ENCODE peak calls at places on chromosomes 7 and 10, in five cellular contexts. One of them, this sample, is unnamed.

GRCh38 chr10:118584181-118584954 is 11.1 kb downstream of the PRLHR start:
- DNase-seq in left kidney: no peak
- DNase-seq in heart left ventricle: no peak
- DNase-seq in AG10803: peak
- DNase-seq in central memory CD4-positive, alpha-beta T cell: no peak
- DNase-seq in this sample: peak

GRCh38 chr10:27745719-27746363 is at the start of gene MKX:
- DNase-seq in left kidney: peak
- DNase-seq in heart left ventricle: no peak
- DNase-seq in AG10803: peak
- DNase-seq in central memory CD4-positive, alpha-beta T cell: peak
- DNase-seq in this sample: peak

GRCh38 chr10:14652067-14652466 is 122.6 kb downstream of the FAM107B start:
- DNase-seq in left kidney: no peak
- DNase-seq in heart left ventricle: no peak
- DNase-seq in AG10803: no peak
- DNase-seq in central memory CD4-positive, alpha-beta T cell: no peak
- DNase-seq in this sample: peak

GRCh38 chr10:101783736-101784118 is 481 bp upstream of the NPM3 start:
- DNase-seq in left kidney: no peak
- DNase-seq in heart left ventricle: no peak
- DNase-seq in AG10803: no peak
- DNase-seq in central memory CD4-positive, alpha-beta T cell: no peak
- DNase-seq in this sample: no peak

GRCh38 chr10:109743141-109744120 is 179.9 kb downstream of the XPNPEP1 start:
- DNase-seq in left kidney: peak
- DNase-seq in heart left ventricle: no peak
- DNase-seq in AG10803: no peak
- DNase-seq in central memory CD4-positive, alpha-beta T cell: no peak
- DNase-seq in this sample: peak

GRCh38 chr10:48414778-48415177 is 108.3 kb downstream of the MAPK8 start:
- DNase-seq in left kidney: no peak
- DNase-seq in heart left ventricle: no peak
- DNase-seq in AG10803: peak
- DNase-seq in central memory CD4-positive, alpha-beta T cell: no peak
- DNase-seq in this sample: peak

GRCh38 chr10:92735938-92736337 is 46.2 kb downstream of the HHEX start:
- DNase-seq in left kidney: no peak
- DNase-seq in heart left ventricle: no peak
- DNase-seq in AG10803: no peak
- DNase-seq in central memory CD4-positive, alpha-beta T cell: no peak
- DNase-seq in this sample: no peak

GRCh38 chr10:3948843-3949242 is 163.8 kb upstream of the KLF6 start:
- DNase-seq in left kidney: peak
- DNase-seq in heart left ventricle: no peak
- DNase-seq in AG10803: no peak
- DNase-seq in central memory CD4-positive, alpha-beta T cell: peak
- DNase-seq in this sample: no peak

GRCh38 chr10:44973323-44974081 is 5.1 kb downstream of the DEPP1 start:
- DNase-seq in left kidney: no peak
- DNase-seq in heart left ventricle: no peak
- DNase-seq in AG10803: no peak
- DNase-seq in central memory CD4-positive, alpha-beta T cell: no peak
- DNase-seq in this sample: no peak

GRCh38 chr10:42928064-42928463 is 145.5 kb downstream of the BMS1 start:
- DNase-seq in left kidney: no peak
- DNase-seq in heart left ventricle: no peak
- DNase-seq in AG10803: no peak
- DNase-seq in central memory CD4-positive, alpha-beta T cell: no peak
- DNase-seq in this sample: no peak

GRCh38 chr10:7862121-7862514 is 43.8 kb downstream of the TAF3 start:
- DNase-seq in left kidney: no peak
- DNase-seq in heart left ventricle: no peak
- DNase-seq in AG10803: no peak
- DNase-seq in central memory CD4-positive, alpha-beta T cell: no peak
- DNase-seq in this sample: no peak

GRCh38 chr10:43424431-43424830 is 12.5 kb upstream of the ZNF487 start:
- DNase-seq in left kidney: no peak
- DNase-seq in heart left ventricle: no peak
- DNase-seq in AG10803: no peak
- DNase-seq in central memory CD4-positive, alpha-beta T cell: no peak
- DNase-seq in this sample: peak

GRCh38 chr10:91598211-91598981 is 34.5 kb downstream of the PPP1R3C start:
- DNase-seq in left kidney: no peak
- DNase-seq in heart left ventricle: no peak
- DNase-seq in AG10803: peak
- DNase-seq in central memory CD4-positive, alpha-beta T cell: no peak
- DNase-seq in this sample: peak

GRCh38 chr10:46536781-46537180 is 19.7 kb downstream of the GPRIN2 start:
- DNase-seq in left kidney: no peak
- DNase-seq in heart left ventricle: no peak
- DNase-seq in AG10803: no peak
- DNase-seq in central memory CD4-positive, alpha-beta T cell: no peak
- DNase-seq in this sample: no peak

GRCh38 chr7:15832996-15833395 is 146.5 kb upstream of the MEOX2 start:
- DNase-seq in left kidney: peak
- DNase-seq in heart left ventricle: peak
- DNase-seq in AG10803: no peak
- DNase-seq in central memory CD4-positive, alpha-beta T cell: no peak
- DNase-seq in this sample: peak

GRCh38 chr10:93357680-93358079 is 124.5 kb downstream of the MYOF start:
- DNase-seq in left kidney: peak
- DNase-seq in heart left ventricle: no peak
- DNase-seq in AG10803: peak
- DNase-seq in central memory CD4-positive, alpha-beta T cell: peak
- DNase-seq in this sample: peak

GRCh38 chr10:34475222-34475621 is 339.9 kb downstream of the PARD3 start:
- DNase-seq in left kidney: no peak
- DNase-seq in heart left ventricle: no peak
- DNase-seq in AG10803: no peak
- DNase-seq in central memory CD4-positive, alpha-beta T cell: no peak
- DNase-seq in this sample: peak

GRCh38 chr10:63703113-63703670 is 182.0 kb downstream of the REEP3 start:
- DNase-seq in left kidney: no peak
- DNase-seq in heart left ventricle: no peak
- DNase-seq in AG10803: peak
- DNase-seq in central memory CD4-positive, alpha-beta T cell: no peak
- DNase-seq in this sample: no peak

GRCh38 chr7:143882611-143883078 is 19.3 kb downstream of the TCAF1 start:
- DNase-seq in left kidney: peak
- DNase-seq in heart left ventricle: peak
- DNase-seq in AG10803: peak
- DNase-seq in central memory CD4-positive, alpha-beta T cell: no peak
- DNase-seq in this sample: peak

GRCh38 chr10:6878067-6878412 is 298.0 kb upstream of the PRKCQ start:
- DNase-seq in left kidney: no peak
- DNase-seq in heart left ventricle: no peak
- DNase-seq in AG10803: peak
- DNase-seq in central memory CD4-positive, alpha-beta T cell: no peak
- DNase-seq in this sample: no peak

GRCh38 chr10:132420469-132421376 is 23.7 kb downstream of the PWWP2B start:
- DNase-seq in left kidney: no peak
- DNase-seq in heart left ventricle: no peak
- DNase-seq in AG10803: peak
- DNase-seq in central memory CD4-positive, alpha-beta T cell: no peak
- DNase-seq in this sample: no peak

GRCh38 chr7:39005461-39005860 is 27.8 kb downstream of the POU6F2 start:
- DNase-seq in left kidney: no peak
- DNase-seq in heart left ventricle: no peak
- DNase-seq in AG10803: no peak
- DNase-seq in central memory CD4-positive, alpha-beta T cell: no peak
- DNase-seq in this sample: no peak

GRCh38 chr7:145020454-145020853 is 184.6 kb upstream of the TPK1 start:
- DNase-seq in left kidney: peak
- DNase-seq in heart left ventricle: no peak
- DNase-seq in AG10803: no peak
- DNase-seq in central memory CD4-positive, alpha-beta T cell: no peak
- DNase-seq in this sample: no peak

GRCh38 chr10:113100299-113100680 is 150.2 kb downstream of the TCF7L2 start:
- DNase-seq in left kidney: peak
- DNase-seq in heart left ventricle: no peak
- DNase-seq in AG10803: no peak
- DNase-seq in central memory CD4-positive, alpha-beta T cell: no peak
- DNase-seq in this sample: no peak

GRCh38 chr10:78417425-78418370 is 384.0 kb downstream of the RPS24 start:
- DNase-seq in left kidney: no peak
- DNase-seq in heart left ventricle: no peak
- DNase-seq in AG10803: no peak
- DNase-seq in central memory CD4-positive, alpha-beta T cell: no peak
- DNase-seq in this sample: no peak

GRCh38 chr10:128927389-128927788 is 539.7 kb upstream of the MGMT start:
- DNase-seq in left kidney: no peak
- DNase-seq in heart left ventricle: no peak
- DNase-seq in AG10803: no peak
- DNase-seq in central memory CD4-positive, alpha-beta T cell: no peak
- DNase-seq in this sample: no peak

GRCh38 chr10:102405108-102405561 is 9.6 kb downstream of the NFKB2 start:
- DNase-seq in left kidney: no peak
- DNase-seq in heart left ventricle: no peak
- DNase-seq in AG10803: no peak
- DNase-seq in central memory CD4-positive, alpha-beta T cell: no peak
- DNase-seq in this sample: no peak

GRCh38 chr10:117294735-117295134 is 53.8 kb downstream of the SLC18A2 start:
- DNase-seq in left kidney: no peak
- DNase-seq in heart left ventricle: no peak
- DNase-seq in AG10803: no peak
- DNase-seq in central memory CD4-positive, alpha-beta T cell: no peak
- DNase-seq in this sample: no peak

GRCh38 chr7:158860394-158860793 is 4.0 kb downstream of the DYNC2I1 start:
- DNase-seq in left kidney: no peak
- DNase-seq in heart left ventricle: no peak
- DNase-seq in AG10803: no peak
- DNase-seq in central memory CD4-positive, alpha-beta T cell: no peak
- DNase-seq in this sample: no peak